ENCODE peak calls at places on chromosomes 4 and X, in ten cellular contexts. One of them, this sample, is unnamed.
A peak's percentile ranks its signal among the peaks of the same experiment; 100 is the strongest.

GRCh38 chrX:68941385-68941952 is 112.6 kb downstream of the EFNB1 start:
- DNase-seq in upper lobe of right lung: no peak
- DNase-seq in endothelial cell: no peak
- DNase-seq in A549: no peak
- DNase-seq in ovary: no peak
- DNase-seq in progenitor cell of endocrine pancreas: peak; percentile 1
- DNase-seq in dorsolateral prefrontal cortex: no peak
- DNase-seq in type B pancreatic cell: peak; percentile 11
- DNase-seq in bronchial epithelial cell: no peak
- DNase-seq in adrenal gland: no peak
- DNase-seq in this sample: no peak

GRCh38 chr4:70632028-70632427 is 3.5 kb downstream of the ENAM start:
- DNase-seq in upper lobe of right lung: no peak
- DNase-seq in endothelial cell: no peak
- DNase-seq in A549: peak; percentile 13
- DNase-seq in ovary: no peak
- DNase-seq in progenitor cell of endocrine pancreas: no peak
- DNase-seq in dorsolateral prefrontal cortex: no peak
- DNase-seq in type B pancreatic cell: no peak
- DNase-seq in bronchial epithelial cell: peak; percentile 73
- DNase-seq in adrenal gland: no peak
- DNase-seq in this sample: no peak

GRCh38 chrX:7904557-7904956 is 22.7 kb downstream of the PNPLA4 start:
- DNase-seq in upper lobe of right lung: no peak
- DNase-seq in endothelial cell: no peak
- DNase-seq in A549: no peak
- DNase-seq in ovary: no peak
- DNase-seq in progenitor cell of endocrine pancreas: no peak
- DNase-seq in dorsolateral prefrontal cortex: no peak
- DNase-seq in type B pancreatic cell: no peak
- DNase-seq in bronchial epithelial cell: peak; percentile 18
- DNase-seq in adrenal gland: no peak
- DNase-seq in this sample: no peak

GRCh38 chr4:83631066-83631465 is 95.2 kb downstream of the GPAT3 start:
- DNase-seq in upper lobe of right lung: no peak
- DNase-seq in endothelial cell: no peak
- DNase-seq in A549: no peak
- DNase-seq in ovary: no peak
- DNase-seq in progenitor cell of endocrine pancreas: no peak
- DNase-seq in dorsolateral prefrontal cortex: no peak
- DNase-seq in type B pancreatic cell: no peak
- DNase-seq in bronchial epithelial cell: no peak
- DNase-seq in adrenal gland: no peak
- DNase-seq in this sample: no peak

GRCh38 chrX:110089656-110090404 is 86.9 kb downstream of the TMEM164 start:
- DNase-seq in upper lobe of right lung: no peak
- DNase-seq in endothelial cell: no peak
- DNase-seq in A549: no peak
- DNase-seq in ovary: no peak
- DNase-seq in progenitor cell of endocrine pancreas: no peak
- DNase-seq in dorsolateral prefrontal cortex: no peak
- DNase-seq in type B pancreatic cell: no peak
- DNase-seq in bronchial epithelial cell: no peak
- DNase-seq in adrenal gland: no peak
- DNase-seq in this sample: peak; percentile 49

GRCh38 chr4:38664704-38665401 is 854 bp downstream of the KLF3 start:
- DNase-seq in upper lobe of right lung: peak; percentile 85
- DNase-seq in endothelial cell: peak; percentile 63
- DNase-seq in A549: peak; percentile 62
- DNase-seq in ovary: peak; percentile 89
- DNase-seq in progenitor cell of endocrine pancreas: peak; percentile 51
- DNase-seq in dorsolateral prefrontal cortex: peak; percentile 59
- DNase-seq in type B pancreatic cell: peak; percentile 78
- DNase-seq in bronchial epithelial cell: no peak
- DNase-seq in adrenal gland: peak; percentile 76
- DNase-seq in this sample: peak; percentile 57

GRCh38 chr4:153143527-153144348 is 60.5 kb upstream of the TRIM2 start:
- DNase-seq in upper lobe of right lung: no peak
- DNase-seq in endothelial cell: no peak
- DNase-seq in A549: no peak
- DNase-seq in ovary: no peak
- DNase-seq in progenitor cell of endocrine pancreas: no peak
- DNase-seq in dorsolateral prefrontal cortex: no peak
- DNase-seq in type B pancreatic cell: no peak
- DNase-seq in bronchial epithelial cell: no peak
- DNase-seq in adrenal gland: no peak
- DNase-seq in this sample: no peak

GRCh38 chr4:74377714-74378113 is 12.8 kb downstream of the EREG start:
- DNase-seq in upper lobe of right lung: no peak
- DNase-seq in endothelial cell: no peak
- DNase-seq in A549: no peak
- DNase-seq in ovary: no peak
- DNase-seq in progenitor cell of endocrine pancreas: no peak
- DNase-seq in dorsolateral prefrontal cortex: no peak
- DNase-seq in type B pancreatic cell: no peak
- DNase-seq in bronchial epithelial cell: no peak
- DNase-seq in adrenal gland: no peak
- DNase-seq in this sample: no peak

GRCh38 chr4:21948347-21949072 is at the start of gene KCNIP4:
- DNase-seq in upper lobe of right lung: peak; percentile 51
- DNase-seq in endothelial cell: peak; percentile 62
- DNase-seq in A549: no peak
- DNase-seq in ovary: peak; percentile 35
- DNase-seq in progenitor cell of endocrine pancreas: peak; percentile 49
- DNase-seq in dorsolateral prefrontal cortex: peak; percentile 37
- DNase-seq in type B pancreatic cell: peak; percentile 68
- DNase-seq in bronchial epithelial cell: no peak
- DNase-seq in adrenal gland: no peak
- DNase-seq in this sample: no peak

GRCh38 chr4:177632481-177632880 is 190.2 kb upstream of the AGA start:
- DNase-seq in upper lobe of right lung: no peak
- DNase-seq in endothelial cell: no peak
- DNase-seq in A549: no peak
- DNase-seq in ovary: no peak
- DNase-seq in progenitor cell of endocrine pancreas: no peak
- DNase-seq in dorsolateral prefrontal cortex: no peak
- DNase-seq in type B pancreatic cell: no peak
- DNase-seq in bronchial epithelial cell: no peak
- DNase-seq in adrenal gland: no peak
- DNase-seq in this sample: no peak

GRCh38 chrX:66919280-66919832 is 280.5 kb upstream of the EDA2R start:
- DNase-seq in upper lobe of right lung: no peak
- DNase-seq in endothelial cell: no peak
- DNase-seq in A549: no peak
- DNase-seq in ovary: no peak
- DNase-seq in progenitor cell of endocrine pancreas: no peak
- DNase-seq in dorsolateral prefrontal cortex: no peak
- DNase-seq in type B pancreatic cell: no peak
- DNase-seq in bronchial epithelial cell: no peak
- DNase-seq in adrenal gland: peak; percentile 24
- DNase-seq in this sample: no peak

GRCh38 chrX:144219035-144219434 is 335.2 kb downstream of the UBE2NL start:
- DNase-seq in upper lobe of right lung: peak; percentile 61
- DNase-seq in endothelial cell: no peak
- DNase-seq in A549: no peak
- DNase-seq in ovary: no peak
- DNase-seq in progenitor cell of endocrine pancreas: no peak
- DNase-seq in dorsolateral prefrontal cortex: no peak
- DNase-seq in type B pancreatic cell: no peak
- DNase-seq in bronchial epithelial cell: peak; percentile 0
- DNase-seq in adrenal gland: no peak
- DNase-seq in this sample: no peak

GRCh38 chrX:14095702-14096101 is 66.0 kb upstream of the GEMIN8 start:
- DNase-seq in upper lobe of right lung: no peak
- DNase-seq in endothelial cell: peak; percentile 33
- DNase-seq in A549: peak; percentile 41
- DNase-seq in ovary: peak; percentile 40
- DNase-seq in progenitor cell of endocrine pancreas: peak; percentile 10
- DNase-seq in dorsolateral prefrontal cortex: peak; percentile 50
- DNase-seq in type B pancreatic cell: no peak
- DNase-seq in bronchial epithelial cell: peak; percentile 48
- DNase-seq in adrenal gland: peak; percentile 17
- DNase-seq in this sample: no peak

GRCh38 chr4:117385531-117385930 is 300.2 kb upstream of the TRAM1L1 start:
- DNase-seq in upper lobe of right lung: no peak
- DNase-seq in endothelial cell: no peak
- DNase-seq in A549: no peak
- DNase-seq in ovary: no peak
- DNase-seq in progenitor cell of endocrine pancreas: no peak
- DNase-seq in dorsolateral prefrontal cortex: no peak
- DNase-seq in type B pancreatic cell: no peak
- DNase-seq in bronchial epithelial cell: peak; percentile 46
- DNase-seq in adrenal gland: no peak
- DNase-seq in this sample: no peak

GRCh38 chrX:49877397-49878101 is 1.7 kb upstream of the USP27X start:
- DNase-seq in upper lobe of right lung: no peak
- DNase-seq in endothelial cell: no peak
- DNase-seq in A549: no peak
- DNase-seq in ovary: no peak
- DNase-seq in progenitor cell of endocrine pancreas: no peak
- DNase-seq in dorsolateral prefrontal cortex: no peak
- DNase-seq in type B pancreatic cell: no peak
- DNase-seq in bronchial epithelial cell: no peak
- DNase-seq in adrenal gland: no peak
- DNase-seq in this sample: no peak

GRCh38 chrX:31423575-31424284 is 351.9 kb upstream of the FTHL17 start:
- DNase-seq in upper lobe of right lung: no peak
- DNase-seq in endothelial cell: peak; percentile 21
- DNase-seq in A549: peak; percentile 17
- DNase-seq in ovary: peak; percentile 40
- DNase-seq in progenitor cell of endocrine pancreas: no peak
- DNase-seq in dorsolateral prefrontal cortex: no peak
- DNase-seq in type B pancreatic cell: no peak
- DNase-seq in bronchial epithelial cell: peak; percentile 49
- DNase-seq in adrenal gland: peak; percentile 21
- DNase-seq in this sample: no peak

GRCh38 chr4:137283737-137284136 is 248.6 kb downstream of the PCDH18 start:
- DNase-seq in upper lobe of right lung: no peak
- DNase-seq in endothelial cell: no peak
- DNase-seq in A549: no peak
- DNase-seq in ovary: no peak
- DNase-seq in progenitor cell of endocrine pancreas: no peak
- DNase-seq in dorsolateral prefrontal cortex: no peak
- DNase-seq in type B pancreatic cell: no peak
- DNase-seq in bronchial epithelial cell: peak; percentile 50
- DNase-seq in adrenal gland: no peak
- DNase-seq in this sample: no peak

GRCh38 chr4:84341559-84341958 is 157.5 kb downstream of the NKX6-1 start:
- DNase-seq in upper lobe of right lung: no peak
- DNase-seq in endothelial cell: no peak
- DNase-seq in A549: no peak
- DNase-seq in ovary: no peak
- DNase-seq in progenitor cell of endocrine pancreas: no peak
- DNase-seq in dorsolateral prefrontal cortex: no peak
- DNase-seq in type B pancreatic cell: no peak
- DNase-seq in bronchial epithelial cell: no peak
- DNase-seq in adrenal gland: no peak
- DNase-seq in this sample: no peak

GRCh38 chr4:156298230-156298629 is 344.6 kb upstream of the CTSO start:
- DNase-seq in upper lobe of right lung: no peak
- DNase-seq in endothelial cell: peak; percentile 44
- DNase-seq in A549: peak; percentile 17
- DNase-seq in ovary: no peak
- DNase-seq in progenitor cell of endocrine pancreas: no peak
- DNase-seq in dorsolateral prefrontal cortex: no peak
- DNase-seq in type B pancreatic cell: no peak
- DNase-seq in bronchial epithelial cell: peak; percentile 34
- DNase-seq in adrenal gland: no peak
- DNase-seq in this sample: no peak

GRCh38 chrX:119477812-119478232 is 9.6 kb downstream of the SLC25A5 start:
- DNase-seq in upper lobe of right lung: no peak
- DNase-seq in endothelial cell: no peak
- DNase-seq in A549: peak; percentile 81
- DNase-seq in ovary: no peak
- DNase-seq in progenitor cell of endocrine pancreas: no peak
- DNase-seq in dorsolateral prefrontal cortex: no peak
- DNase-seq in type B pancreatic cell: no peak
- DNase-seq in bronchial epithelial cell: peak; percentile 54
- DNase-seq in adrenal gland: no peak
- DNase-seq in this sample: no peak

GRCh38 chr4:25859429-25860148 is 3.2 kb downstream of the SEL1L3 start:
- DNase-seq in upper lobe of right lung: no peak
- DNase-seq in endothelial cell: no peak
- DNase-seq in A549: no peak
- DNase-seq in ovary: no peak
- DNase-seq in progenitor cell of endocrine pancreas: no peak
- DNase-seq in dorsolateral prefrontal cortex: no peak
- DNase-seq in type B pancreatic cell: no peak
- DNase-seq in bronchial epithelial cell: no peak
- DNase-seq in adrenal gland: no peak
- DNase-seq in this sample: no peak

GRCh38 chrX:111100191-111100590 is 4.2 kb downstream of the PAK3 start:
- DNase-seq in upper lobe of right lung: no peak
- DNase-seq in endothelial cell: peak; percentile 21
- DNase-seq in A549: peak; percentile 43
- DNase-seq in ovary: no peak
- DNase-seq in progenitor cell of endocrine pancreas: peak; percentile 24
- DNase-seq in dorsolateral prefrontal cortex: no peak
- DNase-seq in type B pancreatic cell: no peak
- DNase-seq in bronchial epithelial cell: peak; percentile 39
- DNase-seq in adrenal gland: no peak
- DNase-seq in this sample: no peak
- TF ChIP-seq CTCF in upper lobe of right lung: peak; percentile 38
- TF ChIP-seq CTCF in endothelial cell: no peak
- TF ChIP-seq CTCF in A549: peak; percentile 46
- TF ChIP-seq CTCF in ovary: peak; percentile 17
- TF ChIP-seq CTCF in progenitor cell of endocrine pancreas: peak; percentile 72
- TF ChIP-seq CTCF in dorsolateral prefrontal cortex: peak; percentile 43
- TF ChIP-seq CTCF in type B pancreatic cell: peak; percentile 80
- TF ChIP-seq CTCF in bronchial epithelial cell: peak; percentile 44
- TF ChIP-seq CTCF in adrenal gland: peak; percentile 25
- TF ChIP-seq CTCF in this sample: peak; percentile 48

GRCh38 chr4:101230806-101231426 is 116.4 kb downstream of the PPP3CA start:
- DNase-seq in upper lobe of right lung: no peak
- DNase-seq in endothelial cell: no peak
- DNase-seq in A549: peak; percentile 64
- DNase-seq in ovary: no peak
- DNase-seq in progenitor cell of endocrine pancreas: no peak
- DNase-seq in dorsolateral prefrontal cortex: no peak
- DNase-seq in type B pancreatic cell: no peak
- DNase-seq in bronchial epithelial cell: no peak
- DNase-seq in adrenal gland: no peak
- DNase-seq in this sample: no peak
- TF ChIP-seq CTCF in upper lobe of right lung: no peak
- TF ChIP-seq CTCF in endothelial cell: no peak
- TF ChIP-seq CTCF in A549: no peak
- TF ChIP-seq CTCF in ovary: no peak
- TF ChIP-seq CTCF in progenitor cell of endocrine pancreas: no peak
- TF ChIP-seq CTCF in dorsolateral prefrontal cortex: no peak
- TF ChIP-seq CTCF in type B pancreatic cell: no peak
- TF ChIP-seq CTCF in bronchial epithelial cell: no peak
- TF ChIP-seq CTCF in adrenal gland: no peak
- TF ChIP-seq CTCF in this sample: no peak

GRCh38 chr4:127782275-127783025 is at the start of gene HSPA4L:
- DNase-seq in upper lobe of right lung: peak; percentile 72
- DNase-seq in endothelial cell: peak; percentile 28
- DNase-seq in A549: peak; percentile 72
- DNase-seq in ovary: no peak
- DNase-seq in progenitor cell of endocrine pancreas: peak; percentile 78
- DNase-seq in dorsolateral prefrontal cortex: peak; percentile 50
- DNase-seq in type B pancreatic cell: no peak
- DNase-seq in bronchial epithelial cell: peak; percentile 56
- DNase-seq in adrenal gland: peak; percentile 58
- DNase-seq in this sample: peak; percentile 57
- TF ChIP-seq CTCF in upper lobe of right lung: peak; percentile 45
- TF ChIP-seq CTCF in endothelial cell: no peak
- TF ChIP-seq CTCF in A549: no peak
- TF ChIP-seq CTCF in ovary: peak; percentile 54
- TF ChIP-seq CTCF in progenitor cell of endocrine pancreas: peak; percentile 38
- TF ChIP-seq CTCF in dorsolateral prefrontal cortex: peak; percentile 32
- TF ChIP-seq CTCF in type B pancreatic cell: peak; percentile 60
- TF ChIP-seq CTCF in bronchial epithelial cell: peak; percentile 39
- TF ChIP-seq CTCF in adrenal gland: peak; percentile 68
- TF ChIP-seq CTCF in this sample: no peak

GRCh38 chr4:16270654-16271328 is 44.5 kb upstream of the TAPT1 start:
- DNase-seq in upper lobe of right lung: no peak
- DNase-seq in endothelial cell: peak; percentile 22
- DNase-seq in A549: peak; percentile 4
- DNase-seq in ovary: no peak
- DNase-seq in progenitor cell of endocrine pancreas: no peak
- DNase-seq in dorsolateral prefrontal cortex: no peak
- DNase-seq in type B pancreatic cell: no peak
- DNase-seq in bronchial epithelial cell: no peak
- DNase-seq in adrenal gland: no peak
- DNase-seq in this sample: no peak
- TF ChIP-seq CTCF in upper lobe of right lung: no peak
- TF ChIP-seq CTCF in endothelial cell: peak; percentile 41
- TF ChIP-seq CTCF in A549: no peak
- TF ChIP-seq CTCF in ovary: no peak
- TF ChIP-seq CTCF in progenitor cell of endocrine pancreas: peak; percentile 32
- TF ChIP-seq CTCF in dorsolateral prefrontal cortex: peak; percentile 39
- TF ChIP-seq CTCF in type B pancreatic cell: peak; percentile 56
- TF ChIP-seq CTCF in bronchial epithelial cell: peak; percentile 5
- TF ChIP-seq CTCF in adrenal gland: peak; percentile 11
- TF ChIP-seq CTCF in this sample: peak; percentile 20